ENCODE peak calls at places on chromosome 22, in eight cellular contexts. R is activated T-helper 9 cell treated with anti-CD3 and anti-CD28 coated beads, Interleukin-2, amount 50 U/mL, for 16 hours; T is Right ventricle myocardium inferior; Z is GM12891; O is DMS79 treated with DMSO at 0.1 percent for 48 hours; W is myocyte; D is KG1; L is NCI-H524 treated with DMSO at 0.1 percent for 48 hours. I is an unnamed sample.

GRCh38 chr22:17120281-17120680 is 879 bp downstream of the TMEM121B start:
- DNase-seq in O (no peak), D (no peak), T (peak), R (peak), W (peak), Z (peak), L (no peak), I (peak)

GRCh38 chr22:46569848-46570695 is 32.7 kb upstream of the CELSR1 start:
- DNase-seq in O (no peak), R (no peak), T (peak), Z (no peak), L (no peak), D (no peak), W (no peak), I (no peak)

GRCh38 chr22:46628756-46629155 is 8.6 kb downstream of the GRAMD4 start:
- DNase-seq in W (no peak), O (no peak), Z (no peak), D (no peak), R (no peak), T (peak), L (no peak), I (no peak)

GRCh38 chr22:50298266-50298637 is 9.2 kb downstream of the PLXNB2 start:
- DNase-seq in O (no peak), L (no peak), T (no peak), W (no peak), D (no peak), R (no peak), Z (no peak), I (no peak)

GRCh38 chr22:26486394-26486793 is 2.7 kb downstream of the SRRD start:
- DNase-seq in L (no peak), D (no peak), O (no peak), Z (no peak), R (no peak), W (no peak), T (no peak), I (no peak)

GRCh38 chr22:31210830-31211503 is 1.1 kb upstream of the LIMK2 start:
- DNase-seq in L (peak), W (peak), Z (no peak), T (no peak), O (no peak), R (no peak), D (no peak), I (peak)

GRCh38 chr22:36257948-36258674 is 5.2 kb downstream of the APOL1 start:
- DNase-seq in W (no peak), T (no peak), R (no peak), O (no peak), D (no peak), Z (no peak), L (no peak), I (no peak)

GRCh38 chr22:42399315-42400271 is 32.6 kb downstream of the NFAM1 start:
- DNase-seq in O (peak), W (no peak), R (no peak), D (peak), Z (no peak), T (peak), L (peak), I (peak)

GRCh38 chr22:37824674-37825641 is 1.8 kb downstream of the GALR3 start:
- DNase-seq in D (no peak), W (no peak), L (no peak), R (no peak), O (no peak), Z (peak), T (peak), I (no peak)

GRCh38 chr22:23565942-23566715 is 14.0 kb downstream of the IGLL1 start:
- DNase-seq in T (no peak), Z (no peak), O (no peak), W (no peak), D (no peak), L (no peak), R (no peak), I (peak)

GRCh38 chr22:34709641-34710040 is 356.3 kb upstream of the ISX start:
- DNase-seq in T (no peak), R (no peak), D (no peak), W (no peak), O (no peak), L (no peak), Z (no peak), I (no peak)

GRCh38 chr22:27668828-27669797 is 132.4 kb downstream of the MN1 start:
- DNase-seq in L (peak), O (no peak), D (peak), T (peak), R (no peak), W (peak), Z (no peak), I (peak)

GRCh38 chr22:22210375-22210774 is 34.2 kb upstream of the VPREB1 start:
- DNase-seq in Z (no peak), T (no peak), O (no peak), W (no peak), D (no peak), R (peak), L (no peak), I (no peak)

GRCh38 chr22:47213571-47214230 is 451.3 kb downstream of the TBC1D22A start:
- DNase-seq in D (peak), O (no peak), L (no peak), W (peak), Z (no peak), T (no peak), R (no peak), I (no peak)

I was measured in left cardiac atrium.